ENCODE peak calls at places on chromosomes 11 and 22, in four cellular contexts. P is CD4-positive, alpha-beta memory T cell; F is tibial nerve; E is uterus. T is an unnamed sample. For H3K4me1, the result is how much of the 10 kb centered on the place peaks cover.

GRCh38 chr11:58922475-58922874 is 16.8 kb upstream of the GLYATL1 start:
- DNase-seq in P (no peak), F (no peak), E (no peak), T (no peak)

GRCh38 chr11:23226331-23226909 is 366.1 kb upstream of the CCDC179 start:
- DNase-seq in P (no peak), F (no peak), E (no peak), T (no peak)

GRCh38 chr11:129930306-129930705 is 34.9 kb upstream of the NFRKB start:
- DNase-seq in P (no peak), F (no peak), E (no peak), T (no peak)

GRCh38 chr22:25563757-25564319 is 637 bp upstream of the GRK3 start:
- DNase-seq in P (no peak), F (no peak), E (peak), T (no peak)

GRCh38 chr11:84345597-84345996 is 1059.4 kb upstream of the CCDC90B start:
- DNase-seq in P (no peak), F (no peak), E (no peak), T (no peak)

GRCh38 chr11:86245369-86246292 is 1.1 kb downstream of the EED start:
- DNase-seq in P (peak), F (no peak), E (no peak), T (peak)

GRCh38 chr11:69791266-69791665 is 16.1 kb upstream of the FGF4 start:
- DNase-seq in P (no peak), F (no peak), E (peak), T (no peak)

GRCh38 chr11:115198301-115198700 is 305.9 kb downstream of the CADM1 start:
- DNase-seq in P (no peak), F (no peak), E (no peak), T (no peak)

GRCh38 chr11:102451693-102452460 is 688 bp downstream of the TMEM123 start:
- DNase-seq in P (peak), F (peak), E (peak), T (peak)

GRCh38 chr11:120254788-120255518 is 15.0 kb downstream of the POU2F3 start:
- DNase-seq in P (no peak), F (no peak), E (no peak), T (no peak)

GRCh38 chr22:36746571-36746970 is 29.3 kb downstream of the IFT27 start:
- DNase-seq in P (no peak), F (no peak), E (no peak), T (no peak)

GRCh38 chr11:103525069-103525468 is 415.8 kb downstream of the DYNC2H1 start:
- DNase-seq in P (no peak), F (no peak), E (no peak), T (no peak)

GRCh38 chr11:14974021-14974698 is 2.0 kb upstream of the CALCA start:
- DNase-seq in P (peak), F (no peak), E (no peak), T (peak)

GRCh38 chr11:61377461-61378160 is 14.8 kb upstream of the TMEM216 start:
- DNase-seq in P (no peak), F (no peak), E (no peak), T (no peak)

GRCh38 chr11:131037873-131038272 is 121.6 kb upstream of the SNX19 start:
- DNase-seq in P (no peak), F (no peak), E (no peak), T (no peak)

GRCh38 chr22:44605486-44605885 is 96.5 kb upstream of the PRR5 start:
- DNase-seq in P (no peak), F (no peak), E (no peak), T (no peak)

GRCh38 chr22:35380013-35380412 is 883 bp upstream of the HMOX1 start:
- DNase-seq in P (no peak), F (no peak), E (no peak), T (no peak)

GRCh38 chr11:114059278-114059983 is at the start of gene ZBTB16:
- DNase-seq in P (peak), F (peak), E (peak), T (peak)

DNA sequence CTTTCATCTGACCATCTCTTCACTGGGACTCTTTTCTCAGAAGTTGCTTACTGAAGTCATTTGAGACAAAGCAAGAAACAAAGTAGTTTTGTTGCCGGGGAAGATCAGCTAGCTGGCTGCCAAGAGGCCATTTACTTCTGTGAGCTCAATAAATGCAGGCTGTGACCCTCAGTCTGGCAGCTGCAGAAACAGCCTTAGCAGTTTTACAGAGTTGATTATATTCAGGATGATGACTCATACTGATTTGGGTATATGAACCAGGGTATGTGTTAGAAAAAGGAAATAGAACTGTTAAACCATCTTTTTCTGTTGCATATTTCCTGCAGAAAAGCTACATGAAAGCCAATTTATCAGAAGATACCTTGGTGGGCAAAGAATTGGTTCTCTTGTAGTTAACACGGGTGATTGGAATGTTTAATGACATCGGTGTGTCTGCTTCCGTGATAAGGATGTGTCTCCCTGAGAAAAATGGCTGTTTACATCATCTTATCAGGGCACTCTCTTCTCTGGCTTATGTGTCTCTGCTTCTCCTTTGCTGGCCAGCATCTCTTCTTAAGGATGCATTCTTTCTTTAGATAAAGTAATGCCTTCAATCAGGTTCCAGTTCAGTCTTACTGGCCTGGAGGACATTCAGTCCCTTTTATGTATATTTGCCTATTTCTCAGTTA is 18.5 kb downstream of the FIBIN start:
- DNase-seq in P (no peak), F (no peak), E (no peak), T (no peak)
- H3K4me1 ChIP-seq in P (under half), F (under half), E (under half), T (under half)

DNA sequence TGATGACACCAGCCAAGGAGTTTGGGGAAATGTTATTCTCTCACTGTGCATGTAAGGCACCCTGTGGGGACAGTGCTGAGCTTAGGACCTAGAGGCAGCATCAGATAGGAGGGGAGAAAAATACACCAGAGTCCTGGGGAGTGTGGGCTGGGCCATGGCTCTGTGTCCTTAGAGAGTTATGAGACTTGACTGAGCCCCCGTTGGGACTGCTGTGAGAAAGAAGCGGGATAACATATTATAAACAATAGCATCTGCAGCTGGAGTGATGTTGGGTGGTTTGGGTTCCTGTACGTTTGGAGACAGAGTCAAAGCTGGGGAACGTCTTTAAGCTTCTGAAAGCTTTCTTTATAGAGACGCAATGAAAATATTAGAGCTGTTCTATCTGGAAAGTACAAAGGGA is 90.9 kb upstream of the CRTAM start:
- DNase-seq in P (no peak), F (no peak), E (no peak), T (no peak)
- H3K4me1 ChIP-seq in P (half or more), F (under half), E (under half), T (half or more)

DNA sequence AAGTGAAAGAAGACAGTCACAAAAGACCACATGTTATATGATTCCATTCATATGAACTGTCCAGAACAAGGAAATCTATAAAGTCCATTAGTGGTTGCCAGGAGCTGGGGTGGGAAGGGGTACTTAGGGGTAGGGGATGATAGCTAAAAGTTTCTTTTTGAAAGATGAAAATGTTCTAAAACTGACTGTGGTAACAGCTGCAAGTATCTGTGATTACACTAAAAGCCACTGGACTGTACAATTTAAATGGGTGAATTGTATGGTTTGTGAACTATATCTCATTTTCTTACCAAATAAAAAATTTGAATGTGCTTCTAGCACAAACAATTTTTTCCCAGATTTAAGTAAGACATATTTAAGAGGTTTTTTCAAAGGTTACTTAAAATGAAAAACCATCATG is 22.1 kb downstream of the CHKA start:
- DNase-seq in P (no peak), F (no peak), E (no peak), T (no peak)
- H3K4me1 ChIP-seq in P (under half), F (under half), E (under half), T (under half)

GRCh38 chr11:71248251-71248570 is 4.2 kb downstream of the SHANK2 start:
- DNase-seq in P (no peak), F (no peak), E (no peak), T (no peak)
- H3K4me1 ChIP-seq in P (under half), F (under half), E (under half), T (under half)

GRCh38 chr11:67238894-67239794 is 27.1 kb upstream of the GRK2 start:
- DNase-seq in P (no peak), F (no peak), E (no peak), T (no peak)
- H3K4me1 ChIP-seq in P (under half), F (under half), E (under half), T (under half)

GRCh38 chr22:24161485-24161884 is 19.8 kb upstream of the SUSD2 start:
- DNase-seq in P (no peak), F (no peak), E (no peak), T (no peak)

GRCh38 chr22:24160546-24160945 is 20.7 kb upstream of the SUSD2 start:
- DNase-seq in P (no peak), F (no peak), E (no peak), T (no peak)

GRCh38 chr22:24161909-24162308 is 19.4 kb upstream of the SUSD2 start:
- DNase-seq in P (no peak), F (no peak), E (no peak), T (no peak)

GRCh38 chr22:24157783-24158170 is 23.5 kb upstream of the SUSD2 start:
- DNase-seq in P (no peak), F (no peak), E (no peak), T (no peak)

GRCh38 chr22:24159650-24160049 is 21.6 kb upstream of the SUSD2 start:
- DNase-seq in P (no peak), F (no peak), E (no peak), T (no peak)
- H3K4me1 ChIP-seq in P (under half), F (half or more), E (under half), T (under half)

GRCh38 chr11:11982975-11983374 is 25.5 kb downstream of the DKK3 start:
- DNase-seq in P (no peak), F (no peak), E (no peak), T (no peak)
- H3K4me1 ChIP-seq in P (under half), F (under half), E (under half), T (under half)

GRCh38 chr11:31825453-31826391 is 14.6 kb upstream of the PAX6 start:
- DNase-seq in P (no peak), F (no peak), E (no peak), T (no peak)
- H3K4me1 ChIP-seq in P (under half), F (under half), E (under half), T (under half)

DNA sequence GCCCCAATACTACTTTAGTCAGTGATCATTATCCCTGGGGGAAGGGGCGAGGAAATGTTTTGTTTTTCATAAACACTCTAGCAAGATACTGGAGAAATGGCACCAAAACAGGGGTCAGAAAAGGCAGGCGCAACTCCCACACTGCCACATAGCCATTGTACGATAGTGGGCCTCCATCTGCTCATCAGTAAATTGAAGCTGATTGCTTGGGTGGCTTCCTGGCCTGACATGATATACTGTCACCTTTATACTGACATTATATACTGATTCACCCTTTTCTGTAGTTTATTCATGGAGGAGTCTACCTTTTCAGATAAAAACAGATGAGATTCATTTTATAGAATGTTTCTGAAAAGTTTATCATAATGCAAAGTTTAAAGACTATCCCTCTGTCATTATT is 51.6 kb upstream of the CCDC34 start:
- DNase-seq in P (no peak), F (no peak), E (no peak), T (no peak)
- H3K4me1 ChIP-seq in P (under half), F (under half), E (under half), T (under half)

GRCh38 chr11:10304495-10305261 is at the start of gene ADM:
- DNase-seq in P (peak), F (peak), E (peak), T (no peak)
- H3K4me1 ChIP-seq in P (half or more), F (under half), E (under half), T (half or more)